ENCODE peak calls at places on chromosomes 12 and 14, in seven cellular contexts. H is MG63; X is activated CD4-positive, alpha-beta T cell treated with anti-CD3 and anti-CD28 coated beads, Interleukin-2, amount 50 U/mL, for 4 hours; K is RPMI7951; P is sciatic nerve; A is MCF 10A; M is left lobe of liver. C is an unnamed sample.

GRCh38 chr12:6691473-6691872 is 2.3 kb upstream of the ZNF384 start:
- DNase-seq in H (no peak), X (no peak), K (peak; percentile 91), P (no peak), A (no peak), M (no peak), C (no peak)

GRCh38 chr12:124609041-124609984 is 41.9 kb upstream of the NCOR2 start:
- DNase-seq in H (no peak), X (peak; percentile 66), K (peak; percentile 71), P (peak; percentile 87), A (peak; percentile 90), M (peak; percentile 65), C (peak; percentile 39)

GRCh38 chr12:10027311-10028099 is 3.0 kb upstream of the CLEC9A start:
- DNase-seq in H (peak; percentile 40), X (no peak), K (peak; percentile 40), P (no peak), A (peak; percentile 89), M (no peak), C (no peak)

GRCh38 chr12:61107118-61107517 is 1153.1 kb upstream of the USP15 start:
- DNase-seq in H (no peak), X (no peak), K (no peak), P (no peak), A (no peak), M (no peak), C (no peak)

GRCh38 chr14:34081126-34081575 is 130.3 kb upstream of the EGLN3 start:
- DNase-seq in H (peak; percentile 49), X (no peak), K (peak; percentile 60), P (no peak), A (no peak), M (no peak), C (no peak)

GRCh38 chr12:43754015-43754414 is 4.6 kb downstream of the PUS7L start:
- DNase-seq in H (no peak), X (no peak), K (no peak), P (no peak), A (no peak), M (no peak), C (no peak)

GRCh38 chr14:85415015-85415712 is 114.8 kb upstream of the FLRT2 start:
- DNase-seq in H (peak; percentile 78), X (no peak), K (peak; percentile 93), P (peak; percentile 65), A (peak; percentile 99), M (no peak), C (no peak)

GRCh38 chr14:75242546-75243273 is 35.9 kb upstream of the FOS start:
- DNase-seq in H (peak; percentile 90), X (no peak), K (no peak), P (no peak), A (peak; percentile 95), M (no peak), C (no peak)

GRCh38 chr12:19186722-19187661 is 57.5 kb downstream of the PLEKHA5 start:
- DNase-seq in H (no peak), X (no peak), K (peak; percentile 54), P (no peak), A (peak; percentile 66), M (peak; percentile 57), C (no peak)

GRCh38 chr14:105015905-105016304 is 5.0 kb downstream of the CDCA4 start:
- DNase-seq in H (no peak), X (no peak), K (no peak), P (no peak), A (no peak), M (no peak), C (no peak)

GRCh38 chr12:54595471-54595870 is 7.0 kb upstream of the PPP1R1A start:
- DNase-seq in H (no peak), X (no peak), K (no peak), P (no peak), A (no peak), M (no peak), C (no peak)

GRCh38 chr12:50589650-50590435 is 85.1 kb downstream of the DIP2B start:
- DNase-seq in H (peak; percentile 43), X (peak; percentile 3), K (peak; percentile 85), P (no peak), A (no peak), M (no peak), C (no peak)

GRCh38 chr14:70652871-70653270 is 11.2 kb downstream of the TTC9 start:
- DNase-seq in H (no peak), X (no peak), K (peak; percentile 35), P (no peak), A (no peak), M (no peak), C (no peak)

GRCh38 chr12:109753054-109753401 is 39.4 kb downstream of the FAM222A start:
- DNase-seq in H (no peak), X (no peak), K (no peak), P (peak; percentile 45), A (no peak), M (peak; percentile 32), C (no peak)

GRCh38 chr12:11067514-11067913 is 5.4 kb upstream of the TAS2R46 start:
- DNase-seq in H (peak; percentile 37), X (no peak), K (peak; percentile 35), P (peak; percentile 59), A (peak; percentile 64), M (peak; percentile 47), C (no peak)

GRCh38 chr12:89960011-89960507 is 251.4 kb upstream of the ATP2B1 start:
- DNase-seq in H (no peak), X (no peak), K (peak; percentile 78), P (no peak), A (peak; percentile 59), M (no peak), C (no peak)

C was measured in stimulated activated CD4-positive, alpha-beta T cell treated with anti-CD3 and anti-CD28 coated beads, Interleukin-1b, Interleukin-23, amount 100 ng/mL, for 1 hour.